ENCODE peak calls at places on chromosomes 16 and 17, in four cellular contexts. P is HepG2, N is SK-N-SH, A is GM12878. E is an unnamed sample.

GRCh38 chr17:68061512-68062313 is 26.2 kb downstream of the KPNA2 start:
- DNase-seq in P (peak), N (no peak), A (no peak), E (no peak)

GRCh38 chr16:15523092-15523541 is 88.7 kb downstream of the BMERB1 start:
- DNase-seq in P (peak), N (no peak), A (no peak), E (no peak)

GRCh38 chr16:48433849-48434530 is 48.8 kb upstream of the SIAH1 start:
- DNase-seq in P (no peak), N (no peak), A (no peak), E (no peak)

GRCh38 chr16:12588510-12588909 is 215.2 kb downstream of the CPPED1 start:
- DNase-seq in P (peak), N (no peak), A (no peak), E (no peak)

GRCh38 chr17:2143332-2143731 is 88.4 kb downstream of the HIC1 start:
- DNase-seq in P (no peak), N (no peak), A (no peak), E (no peak)

GRCh38 chr16:57265850-57266530 is 18.5 kb downstream of the PLLP start:
- DNase-seq in P (no peak), N (peak), A (no peak), E (no peak)

GRCh38 chr16:74695450-74696422 is 4.9 kb downstream of the MLKL start:
- DNase-seq in P (peak), N (peak), A (peak), E (peak)

GRCh38 chr17:41982026-41982989 is 15.7 kb downstream of the CNP start:
- DNase-seq in P (no peak), N (no peak), A (no peak), E (no peak)

GRCh38 chr16:89974860-89975259 is 26.3 kb downstream of the DEF8 start:
- DNase-seq in P (no peak), N (no peak), A (no peak), E (no peak)

GRCh38 chr16:379183-379960 is 2.4 kb downstream of the PGAP6 start:
- DNase-seq in P (no peak), N (no peak), A (no peak), E (peak)

GRCh38 chr17:10516638-10517037 is 1.7 kb downstream of the MYH1 start:
- DNase-seq in P (no peak), N (no peak), A (no peak), E (no peak)
- TF ChIP-seq TCF12 in P (no peak), N (no peak), A (no peak), E (no peak)

DNA sequence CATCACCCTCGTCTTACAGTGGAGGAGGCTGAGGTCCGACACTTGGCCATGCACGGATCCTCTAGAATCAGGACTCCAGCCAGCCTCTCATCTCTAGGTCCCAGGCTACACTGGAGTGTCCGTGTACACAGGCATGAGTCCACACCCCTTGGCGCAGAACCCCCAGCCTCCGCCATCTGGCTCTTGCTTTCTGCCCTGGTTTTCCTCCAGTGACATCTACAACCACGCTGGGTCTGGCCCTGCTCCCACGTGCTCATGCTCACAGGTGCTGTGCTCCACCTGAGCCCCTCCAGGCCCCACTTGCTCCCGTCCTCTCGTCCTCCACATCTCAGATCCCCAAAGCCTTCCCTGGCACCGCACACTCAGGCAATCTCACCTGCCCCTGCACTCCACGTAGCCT is 260.8 kb downstream of the ENGASE start:
- DNase-seq in P (no peak), N (no peak), A (no peak), E (no peak)
- TF ChIP-seq TCF12 in P (no peak), N (no peak), A (no peak), E (no peak)

GRCh38 chr16:67770371-67770991 is 35.9 kb downstream of the RANBP10 start:
- DNase-seq in P (no peak), N (no peak), A (no peak), E (no peak)

GRCh38 chr16:67773569-67774456 is 32.5 kb downstream of the RANBP10 start:
- DNase-seq in P (peak), N (no peak), A (no peak), E (no peak)

GRCh38 chr16:67775273-67775672 is 31.1 kb downstream of the RANBP10 start:
- DNase-seq in P (no peak), N (no peak), A (no peak), E (no peak)

GRCh38 chr16:67774457-67774853 is 31.9 kb downstream of the RANBP10 start:
- DNase-seq in P (no peak), N (no peak), A (no peak), E (no peak)

GRCh38 chr16:67773099-67773498 is 33.3 kb downstream of the RANBP10 start:
- DNase-seq in P (no peak), N (no peak), A (no peak), E (no peak)
- TF ChIP-seq TCF12 in P (no peak), N (no peak), A (no peak), E (no peak)

DNA sequence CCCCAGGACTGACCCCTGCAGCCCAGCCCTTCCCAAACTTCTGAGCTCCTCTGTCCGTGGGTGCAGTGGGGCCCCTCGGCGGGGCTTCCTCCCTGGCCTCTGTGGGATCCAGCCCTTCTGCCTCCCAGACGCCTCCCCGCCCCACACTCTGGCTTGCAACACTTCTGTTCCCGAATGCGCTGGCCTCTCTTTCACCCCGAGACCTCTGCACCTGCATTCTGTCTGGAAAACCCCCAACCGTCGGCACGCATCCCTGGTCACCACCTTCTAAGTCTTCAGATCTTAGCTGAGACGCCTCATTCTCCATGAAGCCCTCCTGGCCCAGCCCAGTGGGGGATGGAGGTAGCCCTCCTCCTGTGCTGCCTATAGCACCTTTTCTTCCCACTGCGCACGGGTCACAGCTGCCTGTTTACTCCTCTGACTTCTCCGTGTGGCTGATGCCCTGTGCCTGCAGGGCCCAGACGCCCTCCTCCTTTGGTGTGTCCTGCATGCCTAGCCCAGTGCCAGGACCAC is 26.4 kb downstream of the TMEM235 start:
- DNase-seq in P (no peak), N (peak), A (no peak), E (no peak)
- TF ChIP-seq TCF12 in P (no peak), N (no peak), A (peak), E (no peak)